ENCODE peak calls at places on chromosomes 11 and 22, in four cellular contexts. P is progenitor cell of endocrine pancreas, A is cardiac fibroblast, Z is OCI-LY7. X is an unnamed sample.

GRCh38 chr11:6362185-6362867 is 27.9 kb upstream of the SMPD1 start:
- DNase-seq in Z (no peak), A (no peak), P (no peak), X (no peak)

GRCh38 chr11:94706211-94706610 is 61.9 kb upstream of the AMOTL1 start:
- DNase-seq in Z (no peak), P (no peak), A (no peak), X (no peak)

GRCh38 chr22:50246242-50247175 is 1.7 kb upstream of the TUBGCP6 start:
- DNase-seq in Z (no peak), P (no peak), A (no peak), X (no peak)

GRCh38 chr11:6377902-6378694 is 12.2 kb upstream of the SMPD1 start:
- DNase-seq in A (peak), P (no peak), Z (peak), X (no peak)

GRCh38 chr11:111913997-111914396 is 1.5 kb downstream of the HSPB2 start:
- DNase-seq in P (no peak), A (peak), Z (no peak), X (no peak)

GRCh38 chr22:25765016-25765367 is 23.0 kb downstream of the MYO18B start:
- DNase-seq in P (no peak), Z (no peak), A (no peak), X (no peak)

GRCh38 chr11:104991994-104992393 is 23.6 kb upstream of the CASP4 start:
- DNase-seq in Z (no peak), A (no peak), P (no peak), X (no peak)

GRCh38 chr22:47154621-47155081 is 392.2 kb downstream of the TBC1D22A start:
- DNase-seq in Z (no peak), A (peak), P (no peak), X (no peak)

GRCh38 chr11:115676768-115677167 is 172.6 kb upstream of the CADM1 start:
- DNase-seq in Z (no peak), A (peak), P (no peak), X (no peak)

GRCh38 chr11:115677190-115677589 is 173.0 kb upstream of the CADM1 start:
- DNase-seq in A (no peak), Z (no peak), P (no peak), X (no peak)

GRCh38 chr11:115676206-115676605 is 172.0 kb upstream of the CADM1 start:
- DNase-seq in Z (no peak), P (no peak), A (no peak), X (no peak)

GRCh38 chr11:115679945-115680344 is 175.7 kb upstream of the CADM1 start:
- DNase-seq in Z (no peak), P (no peak), A (no peak), X (no peak)

GRCh38 chr11:115678942-115679341 is 174.7 kb upstream of the CADM1 start:
- DNase-seq in Z (no peak), A (no peak), P (no peak), X (no peak)
- TF ChIP-seq CTCF in Z (no peak), A (no peak), P (peak), X (no peak)

GRCh38 chr22:19723990-19724827 is 870 bp downstream of the GP1BB start:
- DNase-seq in A (peak), P (peak), Z (peak), X (no peak)
- TF ChIP-seq CTCF in A (no peak), P (peak), Z (peak), X (no peak)

GRCh38 chr11:80727315-80727714 is 1286.5 kb upstream of the TENM4 start:
- DNase-seq in P (no peak), Z (no peak), A (peak), X (no peak)
- TF ChIP-seq CTCF in P (peak), Z (peak), A (peak), X (no peak)

GRCh38 chr11:106133529-106133928 is 56.1 kb downstream of the AASDHPPT start:
- DNase-seq in A (peak), P (no peak), Z (peak), X (no peak)
- TF ChIP-seq CTCF in A (peak), P (no peak), Z (peak), X (no peak)

X was measured in natural killer cell.